ENCODE peak calls at places on chromosomes 4 and X, in four cellular contexts. D, J, R and Z are unnamed samples.

GRCh38 chrX:71111141-71111843 is at the start of gene IL2RG:
- DNase-seq in J (no peak), D (no peak), R (no peak), Z (no peak)

GRCh38 chrX:134545524-134545923 is 85.6 kb downstream of the HPRT1 start:
- DNase-seq in R (no peak), D (no peak), J (no peak), Z (no peak)

GRCh38 chr4:144910753-144911152 is 187.2 kb downstream of the ANAPC10 start:
- DNase-seq in J (no peak), D (no peak), R (no peak), Z (no peak)

GRCh38 chr4:185394568-185395254 is 1.0 kb downstream of the LRP2BP start:
- DNase-seq in D (no peak), R (no peak), J (no peak), Z (no peak)

GRCh38 chr4:70902577-70903281 is 560 bp downstream of the MOB1B start:
- DNase-seq in D (peak), J (no peak), R (no peak), Z (peak)

GRCh38 chrX:98523521-98523920 is 1639.8 kb downstream of the RPA4 start:
- DNase-seq in D (no peak), R (no peak), J (no peak), Z (no peak)

GRCh38 chrX:40573763-40574162 is 7.0 kb upstream of the ATP6AP2 start:
- DNase-seq in D (peak), R (no peak), J (no peak), Z (peak)

GRCh38 chr4:70754990-70755688 is 33.4 kb downstream of the RUFY3 start:
- DNase-seq in R (no peak), D (no peak), J (no peak), Z (no peak)

GRCh38 chrX:47662144-47662657 is 3.2 kb upstream of the UXT start:
- DNase-seq in D (peak), R (no peak), J (no peak), Z (peak)

GRCh38 chrX:7263961-7264360 is 116.0 kb upstream of the PUDP start:
- DNase-seq in D (no peak), R (no peak), J (no peak), Z (peak)

GRCh38 chrX:23503835-23504539 is 163.3 kb upstream of the PRDX4 start:
- DNase-seq in J (peak), D (peak), R (peak), Z (peak)

GRCh38 chr4:164876680-164877324 is at the start of gene APELA:
- DNase-seq in R (no peak), D (no peak), J (peak), Z (no peak)

GRCh38 chr4:42844422-42844821 is 48.1 kb upstream of the GRXCR1 start:
- DNase-seq in D (no peak), R (no peak), J (no peak), Z (no peak)

GRCh38 chrX:108312011-108312410 is 126.2 kb downstream of the COL4A6 start:
- DNase-seq in R (no peak), J (no peak), D (no peak), Z (no peak)

GRCh38 chr4:83340692-83341343 is 6.2 kb upstream of the HPSE start:
- DNase-seq in J (no peak), D (no peak), R (no peak), Z (no peak)

GRCh38 chr4:105346869-105347268 is 127.0 kb downstream of the PPA2 start:
- DNase-seq in J (no peak), D (no peak), R (no peak), Z (no peak)

GRCh38 chrX:150558424-150558823 is 10.0 kb upstream of the MTM1 start:
- DNase-seq in J (no peak), R (no peak), D (no peak), Z (no peak)

DNA sequence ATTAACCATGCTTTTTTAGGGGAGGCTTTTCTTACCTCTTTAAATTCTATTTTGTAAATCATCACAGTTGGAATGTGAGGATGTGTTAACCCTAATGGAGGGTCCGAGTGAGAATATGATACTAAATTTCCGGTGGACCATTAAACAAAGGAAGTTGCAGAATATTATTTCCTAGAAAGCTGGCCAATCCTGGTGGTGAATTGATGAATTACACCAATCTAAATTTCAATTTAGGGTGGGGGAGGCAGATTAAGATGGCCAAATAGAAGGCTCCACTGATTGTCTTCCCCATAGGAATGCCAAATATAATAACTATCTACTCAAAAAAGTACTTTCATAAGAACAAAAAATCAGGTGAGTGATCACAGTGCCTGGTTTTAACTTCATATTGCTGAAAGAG is 1045.6 kb downstream of the GLUD2 start:
- DNase-seq in J (no peak), R (no peak), D (no peak), Z (no peak)
- TF ChIP-seq CTCF in J (no peak), R (no peak), D (no peak), Z (no peak)

DNA sequence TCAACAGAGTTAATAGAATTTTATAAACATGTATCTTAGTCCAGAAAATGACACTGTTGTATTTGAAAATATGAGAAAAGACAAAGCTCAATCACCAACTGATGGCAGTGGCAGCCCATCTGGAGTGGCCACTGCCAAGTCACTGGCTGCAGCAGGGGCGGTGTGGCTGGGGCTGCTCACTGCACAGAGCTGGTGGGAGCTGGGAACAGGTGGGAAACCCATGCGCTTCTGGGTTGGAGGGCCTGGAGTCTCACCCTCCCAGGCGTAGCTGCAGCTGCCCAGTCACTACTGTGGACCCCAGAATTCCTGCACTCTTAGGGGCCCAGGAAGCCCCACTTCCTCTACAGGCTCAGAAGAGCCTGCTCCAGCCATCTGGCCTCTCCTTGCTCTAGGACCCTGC is 251.8 kb upstream of the NDST4 start:
- DNase-seq in R (no peak), J (no peak), D (no peak), Z (no peak)
- TF ChIP-seq CTCF in R (no peak), J (no peak), D (no peak), Z (no peak)

GRCh38 chrX:9604908-9605306 is 140.0 kb downstream of the TBL1X start:
- DNase-seq in R (no peak), J (no peak), D (no peak), Z (no peak)
- TF ChIP-seq CTCF in R (no peak), J (no peak), D (no peak), Z (no peak)

GRCh38 chrX:38335382-38335781 is 8.1 kb upstream of the RPGR start:
- DNase-seq in D (no peak), R (no peak), J (no peak), Z (no peak)
- TF ChIP-seq CTCF in D (peak), R (no peak), J (peak), Z (peak)

GRCh38 chr4:7705062-7705461 is 234.6 kb downstream of the AFAP1 start:
- DNase-seq in D (no peak), J (no peak), R (no peak), Z (no peak)

GRCh38 chr4:7701866-7702649 is 237.6 kb downstream of the AFAP1 start:
- DNase-seq in R (no peak), J (no peak), D (no peak), Z (no peak)

GRCh38 chr4:7704091-7704490 is 235.6 kb downstream of the AFAP1 start:
- DNase-seq in R (no peak), J (no peak), D (no peak), Z (no peak)

GRCh38 chr4:7704625-7705024 is 235.0 kb downstream of the AFAP1 start:
- DNase-seq in D (no peak), R (no peak), J (no peak), Z (no peak)

GRCh38 chr4:7703669-7704068 is 236.0 kb downstream of the AFAP1 start:
- DNase-seq in R (no peak), D (no peak), J (no peak), Z (no peak)
- TF ChIP-seq CTCF in R (peak), D (no peak), J (no peak), Z (no peak)

GRCh38 chr4:13599159-13599558 is 28.4 kb downstream of the BOD1L1 start:
- DNase-seq in R (no peak), J (no peak), D (no peak), Z (no peak)
- TF ChIP-seq CTCF in R (no peak), J (peak), D (peak), Z (no peak)